ENCODE peak calls at places on chromosomes 3 and 15, in four cellular contexts. One of them, this sample, is unnamed.

GRCh38 chr3:146813496-146813895 is 208.3 kb upstream of the PLSCR5 start:
- DNase-seq in tibial nerve: no peak
- DNase-seq in endothelial cell of umbilical vein: no peak
- DNase-seq in body of pancreas: no peak
- DNase-seq in this sample: no peak

GRCh38 chr3:168094877-168095610 is 680 bp downstream of the GOLIM4 start:
- DNase-seq in endothelial cell of umbilical vein: peak
- DNase-seq in tibial nerve: peak
- DNase-seq in body of pancreas: peak
- DNase-seq in this sample: peak

GRCh38 chr3:83715307-83715706 is 1243.5 kb upstream of the CADM2 start:
- DNase-seq in endothelial cell of umbilical vein: no peak
- DNase-seq in tibial nerve: no peak
- DNase-seq in body of pancreas: no peak
- DNase-seq in this sample: no peak

GRCh38 chr3:16523778-16524177 is 10.3 kb upstream of the RFTN1 start:
- DNase-seq in body of pancreas: no peak
- DNase-seq in tibial nerve: no peak
- DNase-seq in endothelial cell of umbilical vein: no peak
- DNase-seq in this sample: no peak

GRCh38 chr15:67547836-67548531 is 5.5 kb downstream of the MAP2K5 start:
- DNase-seq in endothelial cell of umbilical vein: no peak
- DNase-seq in body of pancreas: no peak
- DNase-seq in tibial nerve: no peak
- DNase-seq in this sample: no peak

GRCh38 chr15:73249499-73249898 is 119.3 kb downstream of the HCN4 start:
- DNase-seq in tibial nerve: no peak
- DNase-seq in body of pancreas: no peak
- DNase-seq in endothelial cell of umbilical vein: no peak
- DNase-seq in this sample: no peak

GRCh38 chr15:50257924-50258323 is 7.6 kb downstream of the HDC start:
- DNase-seq in body of pancreas: no peak
- DNase-seq in endothelial cell of umbilical vein: no peak
- DNase-seq in tibial nerve: no peak
- DNase-seq in this sample: no peak

GRCh38 chr3:124041553-124041952 is 49.6 kb upstream of the ROPN1 start:
- DNase-seq in tibial nerve: no peak
- DNase-seq in body of pancreas: no peak
- DNase-seq in endothelial cell of umbilical vein: no peak
- DNase-seq in this sample: no peak

GRCh38 chr3:128293930-128294329 is 140.6 kb downstream of the EEFSEC start:
- DNase-seq in body of pancreas: no peak
- DNase-seq in endothelial cell of umbilical vein: no peak
- DNase-seq in tibial nerve: no peak
- DNase-seq in this sample: no peak

GRCh38 chr3:31165399-31165860 is 271.0 kb upstream of the GADL1 start:
- DNase-seq in tibial nerve: no peak
- DNase-seq in endothelial cell of umbilical vein: peak
- DNase-seq in body of pancreas: no peak
- DNase-seq in this sample: no peak

GRCh38 chr3:142275856-142276255 is 50.5 kb upstream of the GK5 start:
- DNase-seq in tibial nerve: no peak
- DNase-seq in body of pancreas: no peak
- DNase-seq in endothelial cell of umbilical vein: no peak
- DNase-seq in this sample: no peak

GRCh38 chr15:27757050-27757449 is 342.1 kb downstream of the OCA2 start:
- DNase-seq in body of pancreas: no peak
- DNase-seq in endothelial cell of umbilical vein: no peak
- DNase-seq in tibial nerve: no peak
- DNase-seq in this sample: no peak

GRCh38 chr3:105483476-105483875 is 116.8 kb downstream of the ALCAM start:
- DNase-seq in endothelial cell of umbilical vein: no peak
- DNase-seq in tibial nerve: no peak
- DNase-seq in body of pancreas: no peak
- DNase-seq in this sample: no peak

GRCh38 chr15:67824900-67825879 is at the start of gene SKOR1:
- DNase-seq in endothelial cell of umbilical vein: no peak
- DNase-seq in tibial nerve: no peak
- DNase-seq in body of pancreas: no peak
- DNase-seq in this sample: no peak

GRCh38 chr15:60591491-60592385 is 112.8 kb upstream of the ICE2 start:
- DNase-seq in body of pancreas: peak
- DNase-seq in tibial nerve: peak
- DNase-seq in endothelial cell of umbilical vein: peak
- DNase-seq in this sample: peak

GRCh38 chr3:10248984-10249748 is 907 bp downstream of the TATDN2 start:
- DNase-seq in endothelial cell of umbilical vein: peak
- DNase-seq in body of pancreas: peak
- DNase-seq in tibial nerve: no peak
- DNase-seq in this sample: peak
- TF ChIP-seq POLR2A in endothelial cell of umbilical vein: no peak
- TF ChIP-seq POLR2A in body of pancreas: no peak
- TF ChIP-seq POLR2A in tibial nerve: no peak
- TF ChIP-seq POLR2A in this sample: no peak

GRCh38 chr3:45593708-45594601 is 596 bp upstream of the LIMD1 start:
- DNase-seq in body of pancreas: peak
- DNase-seq in tibial nerve: peak
- DNase-seq in endothelial cell of umbilical vein: peak
- DNase-seq in this sample: peak
- TF ChIP-seq POLR2A in body of pancreas: peak
- TF ChIP-seq POLR2A in tibial nerve: peak
- TF ChIP-seq POLR2A in endothelial cell of umbilical vein: peak
- TF ChIP-seq POLR2A in this sample: no peak

GRCh38 chr15:41557673-41558399 is 1.2 kb upstream of the TYRO3 start:
- DNase-seq in endothelial cell of umbilical vein: peak
- DNase-seq in body of pancreas: peak
- DNase-seq in tibial nerve: peak
- DNase-seq in this sample: peak
- TF ChIP-seq POLR2A in endothelial cell of umbilical vein: no peak
- TF ChIP-seq POLR2A in body of pancreas: no peak
- TF ChIP-seq POLR2A in tibial nerve: no peak
- TF ChIP-seq POLR2A in this sample: no peak

GRCh38 chr3:129312021-129312639 is 33.5 kb downstream of the HMCES start:
- DNase-seq in body of pancreas: no peak
- DNase-seq in tibial nerve: no peak
- DNase-seq in endothelial cell of umbilical vein: no peak
- DNase-seq in this sample: peak
- TF ChIP-seq POLR2A in body of pancreas: no peak
- TF ChIP-seq POLR2A in tibial nerve: no peak
- TF ChIP-seq POLR2A in endothelial cell of umbilical vein: no peak
- TF ChIP-seq POLR2A in this sample: peak

GRCh38 chr3:81760924-81761903 is at the start of gene GBE1:
- DNase-seq in body of pancreas: peak
- DNase-seq in tibial nerve: peak
- DNase-seq in endothelial cell of umbilical vein: peak
- DNase-seq in this sample: peak
- TF ChIP-seq POLR2A in body of pancreas: peak
- TF ChIP-seq POLR2A in tibial nerve: peak
- TF ChIP-seq POLR2A in endothelial cell of umbilical vein: peak
- TF ChIP-seq POLR2A in this sample: peak

GRCh38 chr15:25883860-25884259 is 20.7 kb upstream of the ATP10A start:
- DNase-seq in endothelial cell of umbilical vein: no peak
- DNase-seq in body of pancreas: no peak
- DNase-seq in tibial nerve: no peak
- DNase-seq in this sample: no peak
- TF ChIP-seq POLR2A in endothelial cell of umbilical vein: no peak
- TF ChIP-seq POLR2A in body of pancreas: no peak
- TF ChIP-seq POLR2A in tibial nerve: no peak
- TF ChIP-seq POLR2A in this sample: no peak

GRCh38 chr15:81298606-81299005 is 25.3 kb downstream of the STARD5 start:
- DNase-seq in endothelial cell of umbilical vein: no peak
- DNase-seq in tibial nerve: no peak
- DNase-seq in body of pancreas: no peak
- DNase-seq in this sample: peak
- TF ChIP-seq POLR2A in endothelial cell of umbilical vein: no peak
- TF ChIP-seq POLR2A in tibial nerve: no peak
- TF ChIP-seq POLR2A in body of pancreas: no peak
- TF ChIP-seq POLR2A in this sample: no peak

GRCh38 chr3:57592306-57592705 is 4.8 kb downstream of the ARF4 start:
- DNase-seq in tibial nerve: no peak
- DNase-seq in endothelial cell of umbilical vein: no peak
- DNase-seq in body of pancreas: no peak
- DNase-seq in this sample: no peak
- TF ChIP-seq POLR2A in tibial nerve: no peak
- TF ChIP-seq POLR2A in endothelial cell of umbilical vein: no peak
- TF ChIP-seq POLR2A in body of pancreas: no peak
- TF ChIP-seq POLR2A in this sample: no peak

DNA sequence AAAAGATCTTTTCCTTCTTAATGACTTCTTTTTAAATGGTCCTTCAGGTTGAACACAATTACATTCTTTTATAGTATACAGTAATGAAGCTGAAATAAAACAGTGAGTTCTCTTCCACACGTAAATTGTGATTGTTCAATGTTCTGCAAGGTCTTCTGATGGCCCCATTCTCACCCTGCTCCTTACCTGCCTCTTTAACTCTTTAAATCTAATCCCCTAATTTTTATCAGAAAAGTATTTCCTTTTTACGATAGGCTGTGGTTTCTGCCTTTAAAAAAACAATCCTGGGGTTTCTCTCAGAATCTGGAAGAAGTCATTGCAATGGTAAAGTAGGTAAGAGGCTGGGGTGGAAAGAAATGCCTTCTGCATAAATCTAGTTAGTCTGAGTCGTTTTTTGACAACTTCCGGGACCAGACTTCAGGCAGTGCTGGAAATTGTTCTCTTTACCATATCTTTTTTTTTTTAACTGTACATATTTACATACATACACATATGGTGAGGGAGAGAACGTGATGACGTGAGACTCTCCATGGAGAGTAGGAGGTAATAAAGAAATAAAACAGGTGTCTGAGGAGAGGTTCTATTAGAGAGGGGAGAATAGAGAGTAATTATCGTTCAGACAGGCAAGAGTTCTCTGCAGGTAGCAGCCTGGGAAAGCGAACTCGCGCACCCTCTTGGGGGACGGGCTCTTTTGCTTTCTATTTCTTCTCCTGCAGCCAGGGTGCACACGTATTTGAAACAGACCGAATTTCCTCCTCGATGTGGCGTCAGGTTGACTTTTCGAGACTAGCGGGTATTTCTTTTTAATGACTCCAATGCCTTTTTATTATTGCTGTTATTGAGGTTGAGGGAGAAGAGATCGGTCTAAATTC is at the start of gene SIDT1:
- DNase-seq in body of pancreas: peak
- DNase-seq in tibial nerve: no peak
- DNase-seq in endothelial cell of umbilical vein: peak
- DNase-seq in this sample: peak
- TF ChIP-seq POLR2A in body of pancreas: no peak
- TF ChIP-seq POLR2A in tibial nerve: no peak
- TF ChIP-seq POLR2A in endothelial cell of umbilical vein: no peak
- TF ChIP-seq POLR2A in this sample: peak

GRCh38 chr15:88256261-88257230 is at the start of gene NTRK3:
- DNase-seq in body of pancreas: no peak
- DNase-seq in tibial nerve: peak
- DNase-seq in endothelial cell of umbilical vein: peak
- DNase-seq in this sample: no peak
- TF ChIP-seq POLR2A in body of pancreas: no peak
- TF ChIP-seq POLR2A in tibial nerve: no peak
- TF ChIP-seq POLR2A in endothelial cell of umbilical vein: no peak
- TF ChIP-seq POLR2A in this sample: no peak

This sample was measured in Peyer's patch.